ENCODE peak calls at places on chromosomes 11 and 22, in four cellular contexts. V is SK-N-SH, Y is WTC11, E is HepG2. B is an unnamed sample.

GRCh38 chr11:119366690-119367620 is 14.5 kb downstream of the USP2 start:
- DNase-seq in V (no peak), Y (no peak), E (no peak), B (no peak)

GRCh38 chr11:35173011-35173511 is 34.1 kb downstream of the CD44 start:
- DNase-seq in V (no peak), Y (no peak), E (peak), B (no peak)

GRCh38 chr11:102760355-102761035 is 19.9 kb downstream of the MMP10 start:
- DNase-seq in V (no peak), Y (no peak), E (no peak), B (no peak)

GRCh38 chr11:2742201-2742600 is 42.4 kb upstream of the KCNQ1OT1 start:
- DNase-seq in V (no peak), Y (no peak), E (no peak), B (no peak)

GRCh38 chr11:45100338-45100737 is 46.1 kb upstream of the PRDM11 start:
- DNase-seq in V (peak), Y (no peak), E (no peak), B (peak)

GRCh38 chr11:33970984-33971466 is 79.1 kb upstream of the LMO2 start:
- DNase-seq in V (peak), Y (peak), E (peak), B (peak)

GRCh38 chr22:23269441-23270211 is 89.3 kb downstream of the BCR start:
- DNase-seq in V (no peak), Y (peak), E (no peak), B (no peak)

GRCh38 chr11:43923327-43924111 is 18.9 kb upstream of the C11orf96 start:
- DNase-seq in V (peak), Y (no peak), E (no peak), B (no peak)

GRCh38 chr11:127805771-127806170 is 781.6 kb downstream of the ETS1 start:
- DNase-seq in V (no peak), Y (no peak), E (no peak), B (no peak)

GRCh38 chr11:61833478-61833877 is 5.4 kb downstream of the FADS2 start:
- DNase-seq in V (no peak), Y (no peak), E (no peak), B (no peak)

GRCh38 chr11:58919561-58919960 is 19.7 kb upstream of the GLYATL1 start:
- DNase-seq in V (no peak), Y (no peak), E (no peak), B (no peak)
- TF ChIP-seq FOXJ3 in V (no peak), Y (no peak), E (no peak), B (no peak)

GRCh38 chr11:68051191-68052136 is 12.6 kb downstream of the TCIRG1 start:
- DNase-seq in V (peak), Y (no peak), E (no peak), B (no peak)
- TF ChIP-seq FOXJ3 in V (no peak), Y (no peak), E (no peak), B (no peak)

GRCh38 chr22:50482107-50483074 is 1.0 kb downstream of the ADM2 start:
- DNase-seq in V (no peak), Y (no peak), E (no peak), B (no peak)
- TF ChIP-seq FOXJ3 in V (no peak), Y (no peak), E (no peak), B (no peak)

DNA sequence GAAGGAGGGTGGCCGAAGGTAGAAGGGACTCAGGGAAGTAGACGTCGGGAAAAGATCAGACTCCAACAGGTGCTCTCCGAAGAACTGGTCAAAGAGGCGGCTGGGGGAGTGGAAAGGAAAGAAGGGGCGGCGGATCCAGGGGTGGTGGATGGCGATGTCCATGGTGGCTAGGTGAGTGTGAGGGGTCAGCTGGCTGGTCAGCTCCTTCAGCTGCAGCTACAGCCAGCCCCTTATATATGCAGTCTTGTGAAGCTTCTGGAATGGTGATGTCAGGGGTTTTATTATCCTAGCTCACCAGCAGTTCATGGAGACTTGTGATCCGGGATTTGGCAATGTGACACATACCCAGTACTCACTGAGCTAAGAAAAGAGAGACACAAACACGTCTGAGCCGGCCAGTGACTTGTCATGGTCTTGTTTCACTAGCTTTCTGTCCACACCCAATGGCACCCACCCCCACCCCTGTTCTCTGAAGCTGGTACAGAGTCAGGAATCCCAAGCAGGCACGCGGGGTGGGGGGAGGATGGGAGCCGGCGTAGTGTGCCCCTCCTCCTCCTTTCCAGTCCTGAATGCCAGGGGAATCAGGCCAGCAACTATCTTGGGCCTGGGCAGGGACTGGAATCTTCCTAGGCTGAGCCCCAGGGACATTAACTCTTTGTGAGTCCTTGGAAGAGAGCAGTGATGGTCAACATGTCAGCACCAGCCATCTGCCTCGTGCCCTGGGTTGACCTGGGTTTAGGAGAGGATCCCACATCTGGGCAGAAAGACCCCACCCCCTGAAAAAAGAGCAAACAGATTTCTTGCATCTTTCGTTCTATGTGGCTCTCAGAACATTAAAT is at the start of gene CRYAB:
- DNase-seq in V (no peak), Y (no peak), E (peak), B (peak)
- TF ChIP-seq FOXJ3 in V (no peak), Y (no peak), E (no peak), B (no peak)

GRCh38 chr11:83156150-83156995 is 558 bp upstream of the PCF11 start:
- DNase-seq in V (peak), Y (peak), E (peak), B (peak)

GRCh38 chr11:83158965-83159900 is 2.3 kb downstream of the PCF11 start:
- DNase-seq in V (no peak), Y (no peak), E (no peak), B (no peak)

GRCh38 chr11:83156996-83157754 is at the start of gene PCF11:
- DNase-seq in V (no peak), Y (peak), E (no peak), B (no peak)

GRCh38 chr11:83158474-83158786 is 1.5 kb downstream of the PCF11 start:
- DNase-seq in V (no peak), Y (no peak), E (no peak), B (no peak)

DNA sequence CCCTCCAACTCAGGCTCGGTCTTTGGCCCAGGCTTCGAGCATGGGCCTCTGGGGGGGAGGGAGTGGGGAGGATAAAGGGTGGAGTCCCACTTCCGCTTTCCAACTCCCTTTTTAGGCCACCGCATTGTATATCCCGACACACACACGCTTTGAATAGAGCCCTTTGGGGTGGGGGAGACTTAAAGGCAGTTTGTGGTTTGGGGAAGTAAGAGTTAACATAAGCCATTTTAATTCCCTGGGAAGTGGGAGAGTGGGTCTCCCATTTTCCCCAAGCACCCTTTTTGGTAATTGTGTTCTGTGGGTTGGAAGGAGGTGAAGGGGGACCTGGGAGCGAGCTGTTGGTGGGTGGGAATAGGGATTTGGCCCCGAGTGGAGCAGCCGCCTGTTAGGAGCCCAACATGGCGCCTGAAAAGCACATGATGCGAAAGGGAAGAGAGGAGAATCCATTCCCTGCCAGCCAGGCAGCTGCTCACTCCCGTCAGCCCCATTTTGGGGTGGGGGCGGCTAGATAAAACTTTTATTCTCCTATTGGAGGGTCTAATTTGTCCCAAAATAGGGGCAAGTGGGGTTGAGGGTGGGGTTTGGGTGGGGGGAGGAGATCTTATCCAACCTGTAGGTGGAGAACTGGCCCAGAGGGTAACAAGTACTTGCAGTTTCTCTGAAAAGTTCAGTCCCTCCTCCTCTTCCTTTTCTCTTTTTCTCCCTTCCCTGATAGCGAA is 983 bp downstream of the PCF11 start:
- DNase-seq in V (peak), Y (peak), E (peak), B (peak)
- TF ChIP-seq FOXJ3 in V (no peak), Y (no peak), E (no peak), B (no peak)

DNA sequence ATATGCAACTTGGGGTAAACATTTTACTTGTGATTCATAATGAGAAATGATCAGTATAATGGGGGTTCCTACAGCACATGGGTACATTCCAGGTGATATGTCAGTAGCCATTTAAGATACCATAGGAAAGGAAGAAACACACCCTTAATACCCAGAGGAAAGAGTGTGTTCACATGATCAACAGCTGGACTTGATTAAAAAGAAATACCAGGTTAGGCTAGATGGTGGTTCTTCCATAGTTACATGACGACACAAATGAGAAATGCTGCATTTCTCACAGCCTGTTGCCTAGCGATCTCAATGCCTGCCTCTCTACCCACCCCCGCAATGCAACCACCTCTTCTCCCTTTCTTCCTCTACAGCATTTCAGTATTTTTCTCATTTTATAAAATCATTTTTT is 96.8 kb downstream of the TTC28 start:
- DNase-seq in V (peak), Y (no peak), E (no peak), B (no peak)
- TF ChIP-seq FOXJ3 in V (no peak), Y (no peak), E (no peak), B (no peak)

GRCh38 chr22:31019276-31019930 is 50.3 kb downstream of the TUG1 start:
- DNase-seq in V (no peak), Y (no peak), E (no peak), B (no peak)
- TF ChIP-seq FOXJ3 in V (no peak), Y (no peak), E (no peak), B (no peak)

DNA sequence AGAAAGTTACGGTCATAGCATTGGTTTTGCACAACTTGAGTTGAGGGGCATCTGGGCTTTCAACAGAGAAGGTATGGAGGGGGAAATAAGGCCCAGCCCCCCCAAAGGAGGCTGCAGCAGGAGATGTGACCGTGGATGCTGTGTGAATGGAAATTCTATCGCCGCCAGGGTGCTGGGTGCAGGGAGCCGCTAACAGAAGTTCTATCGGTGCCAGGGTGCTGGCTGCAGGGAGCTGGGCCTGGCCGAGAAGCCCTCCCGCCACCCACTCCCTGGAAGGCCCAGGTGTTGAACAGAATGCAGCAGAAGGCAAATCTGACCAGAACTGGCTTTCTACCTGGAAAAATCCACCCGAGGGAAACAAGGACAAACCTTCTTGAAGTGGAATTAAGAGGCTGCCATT is 115.0 kb downstream of the SHANK2 start:
- DNase-seq in V (no peak), Y (no peak), E (no peak), B (no peak)
- TF ChIP-seq FOXJ3 in V (no peak), Y (no peak), E (no peak), B (no peak)